ENCODE peak calls at places on chromosomes 11 and 22, in seven cellular contexts. E is H9, Z is IMR-90, U is mesendoderm, J is H1, M is mesenchymal stem cell, A is trophoblast cell. K is an unnamed sample. For H3K4me1, the result is how much of the 10 kb centered on the place peaks cover.

GRCh38 chr22:28407645-28408044 is 272.0 kb downstream of the TTC28 start:
- DNase-seq in E (no peak), Z (no peak), U (no peak), J (no peak), M (no peak), A (no peak), K (no peak)

GRCh38 chr11:126172596-126173038 is 38.8 kb downstream of the RPUSD4 start:
- DNase-seq in E (no peak), Z (peak), U (no peak), J (no peak), M (peak), A (no peak), K (no peak)

GRCh38 chr22:25448435-25449051 is 115.9 kb upstream of the GRK3 start:
- DNase-seq in E (no peak), Z (peak), U (no peak), J (no peak), M (peak), A (peak), K (no peak)

GRCh38 chr11:125957623-125958330 is 11.9 kb downstream of the VSIG10L2 start:
- DNase-seq in E (no peak), Z (no peak), U (no peak), J (no peak), M (no peak), A (no peak), K (no peak)

GRCh38 chr11:1327064-1327460 is 17.6 kb upstream of the TOLLIP start:
- DNase-seq in E (no peak), Z (peak), U (no peak), J (no peak), M (peak), A (no peak), K (no peak)

GRCh38 chr22:25777870-25778269 is 35.9 kb downstream of the MYO18B start:
- DNase-seq in E (no peak), Z (peak), U (no peak), J (no peak), M (peak), A (peak), K (no peak)

GRCh38 chr22:40533712-40534378 is 102.7 kb downstream of the MRTFA start:
- DNase-seq in E (no peak), Z (peak), U (peak), J (no peak), M (peak), A (peak), K (no peak)

GRCh38 chr22:37943471-37944198 is 9.8 kb downstream of the C22orf23 start:
- DNase-seq in E (no peak), Z (no peak), U (no peak), J (no peak), M (no peak), A (no peak), K (no peak)

GRCh38 chr11:113193077-113193476 is 121.3 kb upstream of the TTC12 start:
- DNase-seq in E (no peak), Z (no peak), U (no peak), J (no peak), M (no peak), A (no peak), K (no peak)

DNA sequence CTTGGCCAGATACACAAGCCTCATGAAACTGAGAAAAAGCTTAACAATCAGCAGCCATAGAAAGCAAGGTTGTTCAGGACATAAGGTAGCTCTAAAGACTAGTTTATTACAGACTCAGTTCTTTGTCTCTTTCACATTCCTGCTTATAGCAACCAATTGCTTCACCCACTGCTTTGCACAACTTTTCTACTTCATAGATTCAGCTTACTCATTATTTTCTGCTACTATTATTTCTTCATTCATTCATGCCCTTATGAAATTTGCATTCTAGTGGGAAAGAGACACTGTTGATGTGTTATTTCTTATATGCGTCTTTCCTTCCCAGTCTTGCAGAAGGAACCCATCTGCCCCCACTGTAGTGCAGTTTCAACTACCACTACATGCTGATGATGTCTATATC is 4.7 kb downstream of the CCDC34 start:
- DNase-seq in E (no peak), Z (no peak), U (no peak), J (no peak), M (peak), A (peak), K (no peak)
- H3K4me1 ChIP-seq in E (under half), Z (under half), U (under half), J (under half), M (under half), A (under half), K (under half)

GRCh38 chr11:30244255-30244654 is 13.4 kb downstream of the FSHB start:
- DNase-seq in E (no peak), Z (peak), U (peak), J (no peak), M (peak), A (no peak), K (no peak)
- H3K18ac ChIP-seq in E (no peak), Z (no peak), U (no peak), J (no peak), M (no peak), A (no peak), K (no peak)

GRCh38 chr11:111395081-111395480 is 16.0 kb upstream of the POU2AF1 start:
- DNase-seq in E (no peak), Z (no peak), U (peak), J (no peak), M (no peak), A (no peak), K (no peak)
- H3K4me1 ChIP-seq in E (under half), Z (under half), U (under half), J (under half), M (under half), A (under half), K (under half)

GRCh38 chr11:58046231-58046630 is 15.5 kb downstream of the OR6Q1 start:
- DNase-seq in E (no peak), Z (no peak), U (no peak), J (no peak), M (no peak), A (peak), K (no peak)
- H3K18ac ChIP-seq in E (no peak), Z (no peak), U (no peak), J (no peak), M (no peak), A (no peak), K (no peak)

DNA sequence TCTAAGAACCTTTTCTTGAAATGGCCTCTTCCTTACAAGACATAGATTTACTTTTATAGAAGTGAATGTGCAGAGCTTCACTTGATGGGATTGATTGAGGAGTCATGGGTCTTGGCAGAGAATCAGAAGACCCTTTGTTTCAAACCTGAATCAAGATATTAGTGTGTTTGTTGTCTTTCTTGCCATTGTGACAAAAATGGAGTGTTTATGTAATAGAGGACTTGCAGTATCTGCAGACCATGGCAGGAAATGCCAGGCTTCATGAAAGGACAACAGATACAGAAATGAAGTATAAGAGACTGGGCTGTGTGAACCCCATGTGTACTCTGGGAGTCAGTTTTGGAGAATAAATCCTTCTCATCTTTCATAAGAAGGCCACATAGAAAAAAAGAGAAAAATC is 72.9 kb upstream of the HORMAD2 start:
- DNase-seq in E (no peak), Z (no peak), U (no peak), J (no peak), M (no peak), A (no peak), K (no peak)
- H3K4me1 ChIP-seq in E (under half), Z (under half), U (under half), J (under half), M (under half), A (under half), K (under half)

GRCh38 chr11:110518809-110519514 is 89.2 kb downstream of the FDX1 start:
- DNase-seq in E (no peak), Z (no peak), U (no peak), J (no peak), M (no peak), A (peak), K (no peak)

GRCh38 chr11:110509485-110509884 is 79.7 kb downstream of the FDX1 start:
- DNase-seq in E (no peak), Z (no peak), U (no peak), J (no peak), M (no peak), A (no peak), K (no peak)

GRCh38 chr11:110519816-110520215 is 90.1 kb downstream of the FDX1 start:
- DNase-seq in E (no peak), Z (no peak), U (no peak), J (no peak), M (no peak), A (no peak), K (no peak)

GRCh38 chr11:110513521-110514450 is 84.0 kb downstream of the FDX1 start:
- DNase-seq in E (no peak), Z (peak), U (no peak), J (no peak), M (no peak), A (no peak), K (no peak)

DNA sequence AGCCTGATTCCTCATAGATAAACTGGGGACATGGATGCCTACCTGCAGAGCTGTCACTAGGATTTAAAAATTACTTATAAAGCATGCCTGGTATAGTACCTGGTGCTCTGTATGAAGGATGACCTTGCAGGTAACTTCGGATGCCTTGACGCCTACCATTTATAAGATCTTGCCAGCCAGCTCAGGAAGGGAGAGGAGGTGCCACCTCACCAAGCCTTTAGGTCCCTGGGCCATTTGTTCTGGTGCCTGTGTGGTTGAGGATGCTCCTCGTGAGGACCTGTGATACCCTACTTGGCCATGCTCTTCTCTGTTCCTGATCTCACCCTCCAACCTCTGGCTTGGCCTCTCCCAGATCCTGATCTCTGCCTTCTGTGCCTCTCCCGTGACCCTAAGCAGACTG is 85.2 kb downstream of the FDX1 start:
- DNase-seq in E (no peak), Z (no peak), U (no peak), J (no peak), M (no peak), A (no peak), K (no peak)
- H3K18ac ChIP-seq in E (no peak), Z (no peak), U (no peak), J (no peak), M (no peak), A (no peak), K (peak)